ENCODE peak calls at places on chromosomes 16 and 17, in four cellular contexts. V, C, W and M are unnamed samples.

GRCh38 chr16:19914877-19915276 is 30.2 kb upstream of the GPRC5B start:
- DNase-seq in V (no peak), W (no peak), C (no peak), M (no peak)

GRCh38 chr17:33642002-33642401 is 348.9 kb upstream of the ASIC2 start:
- DNase-seq in V (no peak), W (no peak), C (peak; percentile 20), M (peak; percentile 16)

GRCh38 chr16:4426021-4426684 is 485 bp downstream of the DNAJA3 start:
- DNase-seq in V (peak; percentile 21), C (peak; percentile 64), W (no peak), M (peak; percentile 47)

GRCh38 chr17:64226132-64226531 is 36.9 kb downstream of the TEX2 start:
- DNase-seq in V (no peak), C (no peak), W (no peak), M (no peak)

GRCh38 chr16:46801428-46802049 is 29.4 kb downstream of the C16orf87 start:
- DNase-seq in V (no peak), W (no peak), C (no peak), M (peak; percentile 44)

GRCh38 chr16:58027341-58028167 is 2.0 kb downstream of the MMP15 start:
- DNase-seq in V (peak; percentile 79), W (peak; percentile 77), C (peak; percentile 55), M (peak; percentile 63)

GRCh38 chr17:6413073-6413472 is 21.8 kb downstream of the AIPL1 start:
- DNase-seq in C (peak; percentile 38), W (no peak), V (no peak), M (peak; percentile 54)

GRCh38 chr16:83301966-83302365 is 505.8 kb upstream of the HSBP1 start:
- DNase-seq in W (no peak), V (no peak), C (no peak), M (no peak)

GRCh38 chr16:67926181-67926742 is 5.4 kb downstream of the CTRL start:
- DNase-seq in W (no peak), C (no peak), V (peak; percentile 40), M (no peak)

GRCh38 chr17:7166873-7167272 is 12.3 kb downstream of the ASGR1 start:
- DNase-seq in W (no peak), C (no peak), V (no peak), M (no peak)

GRCh38 chr16:90002759-90003158 is 16.5 kb downstream of the DBNDD1 start:
- DNase-seq in C (no peak), V (no peak), W (no peak), M (no peak)
- TF ChIP-seq TEAD4 in C (no peak), V (no peak), W (no peak), M (no peak)

GRCh38 chr17:31388770-31389672 is 2.5 kb upstream of the RAB11FIP4 start:
- DNase-seq in V (peak; percentile 68), C (peak; percentile 45), W (peak; percentile 87), M (peak; percentile 83)
- TF ChIP-seq TEAD4 in V (no peak), C (no peak), W (no peak), M (no peak)

GRCh38 chr16:71430744-71431143 is 11.1 kb downstream of the TLE7 start:
- DNase-seq in W (no peak), C (peak; percentile 80), V (no peak), M (no peak)

GRCh38 chr16:71429581-71429980 is 12.3 kb downstream of the TLE7 start:
- DNase-seq in V (no peak), W (no peak), C (no peak), M (no peak)

GRCh38 chr16:71428385-71428784 is 13.5 kb downstream of the TLE7 start:
- DNase-seq in W (no peak), V (no peak), C (no peak), M (no peak)

GRCh38 chr16:71426880-71427615 is 14.8 kb downstream of the TLE7 start:
- DNase-seq in W (no peak), V (no peak), C (no peak), M (no peak)

DNA sequence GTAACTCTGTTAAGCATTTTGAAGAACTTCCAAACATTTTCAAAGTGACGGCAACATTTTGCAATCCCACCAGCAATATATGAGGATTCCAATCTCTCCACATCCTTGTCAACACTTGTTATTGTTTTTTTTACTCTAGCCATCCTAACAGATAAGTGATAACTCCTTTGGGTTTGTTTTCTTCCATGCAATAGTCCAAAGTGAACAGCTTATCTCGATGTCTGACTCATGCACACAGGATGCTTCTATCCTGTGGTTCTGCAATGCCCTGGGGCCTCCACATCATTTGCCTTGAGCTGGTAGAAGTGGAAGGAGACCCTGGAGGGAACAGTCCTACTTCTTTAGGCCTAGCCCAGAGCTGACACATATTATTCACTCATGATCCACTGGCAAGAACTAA is 13.0 kb downstream of the TLE7 start:
- DNase-seq in V (no peak), C (no peak), W (no peak), M (no peak)
- TF ChIP-seq TEAD4 in V (no peak), C (no peak), W (no peak), M (no peak)

GRCh38 chr16:88815901-88816589 is 4.3 kb upstream of the APRT start:
- DNase-seq in V (peak; percentile 69), C (no peak), W (peak; percentile 91), M (peak; percentile 86)
- TF ChIP-seq TEAD4 in V (no peak), C (no peak), W (no peak), M (no peak)